ENCODE peak calls at places on chromosomes 2 and 18, in five cellular contexts. N is endodermal cell; W is CD8-positive, alpha-beta memory T cell; J is Peyer's patch; I is fibroblast of lung. V is an unnamed sample. For H3K4me1, the result is how much of the 10 kb centered on the place peaks cover.

GRCh38 chr2:101082993-101083392 is 68.2 kb downstream of the TBC1D8 start:
- DNase-seq in N (no peak), W (no peak), J (no peak), I (no peak), V (no peak)

GRCh38 chr2:147482111-147482510 is 362.7 kb upstream of the ACVR2A start:
- DNase-seq in N (no peak), W (no peak), J (no peak), I (no peak), V (no peak)

GRCh38 chr2:132585982-132586608 is 83.9 kb downstream of the LYPD1 start:
- DNase-seq in N (no peak), W (no peak), J (no peak), I (no peak), V (no peak)

GRCh38 chr2:150528861-150529801 is 41.7 kb upstream of the RND3 start:
- DNase-seq in N (no peak), W (no peak), J (no peak), I (peak), V (no peak)

GRCh38 chr2:28233070-28233718 is 159.5 kb upstream of the FOSL2 start:
- DNase-seq in N (no peak), W (no peak), J (no peak), I (peak), V (no peak)

GRCh38 chr2:231531408-231532188 is 1.4 kb upstream of the NMUR1 start:
- DNase-seq in N (no peak), W (no peak), J (no peak), I (peak), V (no peak)

GRCh38 chr2:1626271-1626681 is 118.0 kb downstream of the PXDN start:
- DNase-seq in N (peak), W (no peak), J (no peak), I (no peak), V (no peak)

GRCh38 chr2:58448065-58448507 is 207.0 kb upstream of the FANCL start:
- DNase-seq in N (peak), W (peak), J (peak), I (peak), V (no peak)

GRCh38 chr2:166494140-166494544 is at the start of gene SCN7A:
- DNase-seq in N (peak), W (no peak), J (peak), I (peak), V (no peak)

GRCh38 chr2:239833728-239834109 is 191.4 kb downstream of the NDUFA10 start:
- DNase-seq in N (peak), W (no peak), J (peak), I (no peak), V (no peak)

GRCh38 chr2:206942799-206943478 is 3.6 kb downstream of the CPO start:
- DNase-seq in N (no peak), W (no peak), J (no peak), I (no peak), V (no peak)

GRCh38 chr2:43455735-43456642 is 139.8 kb downstream of the THADA start:
- DNase-seq in N (no peak), W (no peak), J (no peak), I (peak), V (no peak)

GRCh38 chr2:100291152-100291970 is 30.9 kb downstream of the LONRF2 start:
- DNase-seq in N (peak), W (no peak), J (no peak), I (peak), V (peak)

GRCh38 chr2:46010925-46011490 is 286.2 kb upstream of the EPAS1 start:
- DNase-seq in N (no peak), W (peak), J (no peak), I (peak), V (no peak)

GRCh38 chr2:197107291-197108269 is 181.1 kb upstream of the PGAP1 start:
- DNase-seq in N (no peak), W (no peak), J (no peak), I (peak), V (no peak)

GRCh38 chr18:28125051-28125450 is 51.9 kb downstream of the CDH2 start:
- DNase-seq in N (no peak), W (no peak), J (no peak), I (no peak), V (no peak)

GRCh38 chr2:85258194-85258605 is 69.6 kb downstream of the TGOLN2 start:
- DNase-seq in N (no peak), W (no peak), J (no peak), I (peak), V (no peak)
- H3K4me1 ChIP-seq in N (under half), W (under half), J (under half), I (under half), V (under half)

GRCh38 chr2:20608666-20609348 is 42.1 kb downstream of the HS1BP3 start:
- DNase-seq in N (peak), W (no peak), J (peak), I (peak), V (no peak)

GRCh38 chr2:20604957-20605381 is 45.9 kb downstream of the HS1BP3 start:
- DNase-seq in N (no peak), W (no peak), J (peak), I (peak), V (no peak)

GRCh38 chr2:20609349-20609994 is 41.4 kb downstream of the HS1BP3 start:
- DNase-seq in N (peak), W (no peak), J (peak), I (peak), V (no peak)

GRCh38 chr2:20606198-20606597 is 44.7 kb downstream of the HS1BP3 start:
- DNase-seq in N (no peak), W (no peak), J (no peak), I (no peak), V (no peak)

GRCh38 chr2:20607446-20607845 is 43.5 kb downstream of the HS1BP3 start:
- DNase-seq in N (no peak), W (no peak), J (no peak), I (no peak), V (no peak)
- H3K4me1 ChIP-seq in N (under half), W (under half), J (under half), I (under half), V (under half)

DNA sequence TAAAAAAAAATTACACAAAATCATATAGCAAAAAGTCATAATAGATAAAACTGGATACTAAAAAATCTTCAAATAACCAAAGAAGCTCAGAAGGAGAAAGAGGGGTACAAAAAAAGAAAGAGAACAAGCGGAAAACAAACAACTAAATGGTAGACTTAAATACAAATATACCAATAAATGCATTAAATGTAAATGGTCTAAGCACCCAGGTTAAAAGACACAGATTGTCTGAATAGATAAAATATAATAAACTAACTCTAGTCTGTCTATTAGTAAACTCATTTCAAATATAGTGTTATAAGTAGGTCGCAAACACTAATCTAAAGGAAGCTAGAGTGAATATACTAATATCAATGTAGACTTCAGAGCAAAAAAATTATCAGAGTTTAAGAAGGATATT is 357.4 kb downstream of the METTL4 start:
- DNase-seq in N (no peak), W (no peak), J (no peak), I (no peak), V (no peak)
- H3K4me1 ChIP-seq in N (under half), W (under half), J (under half), I (under half), V (under half)

DNA sequence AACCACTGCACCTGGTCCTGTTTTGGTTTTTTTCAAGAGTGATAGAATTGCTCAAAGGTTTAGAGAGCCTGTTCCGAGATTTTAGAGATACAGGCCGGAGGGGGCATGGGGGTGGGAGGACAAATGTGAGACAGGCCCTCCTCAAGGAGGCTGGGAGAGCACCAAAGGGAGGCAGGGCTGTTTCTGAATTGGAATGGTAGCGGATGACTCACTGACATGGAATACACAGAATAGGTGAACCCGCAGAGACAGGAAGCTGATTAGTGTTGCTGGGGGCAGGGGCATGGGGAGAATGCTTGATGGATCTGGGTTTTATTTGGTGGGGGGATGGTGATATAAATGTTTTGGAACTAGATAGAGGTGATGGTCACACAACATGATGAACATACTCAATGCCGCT is 111.0 kb upstream of the MGAT5 start:
- DNase-seq in N (no peak), W (no peak), J (no peak), I (peak), V (no peak)
- H3K4me1 ChIP-seq in N (under half), W (under half), J (under half), I (under half), V (under half)

GRCh38 chr18:63207154-63207790 is 112.3 kb downstream of the BCL2 start:
- DNase-seq in N (no peak), W (peak), J (peak), I (no peak), V (no peak)
- H3K4me1 ChIP-seq in N (under half), W (half or more), J (under half), I (under half), V (half or more)

GRCh38 chr2:172968061-172968469 is 107.6 kb upstream of the MAP3K20 start:
- DNase-seq in N (no peak), W (no peak), J (no peak), I (peak), V (no peak)
- H3K4me1 ChIP-seq in N (under half), W (under half), J (under half), I (under half), V (under half)

GRCh38 chr18:50313873-50314460 is 26.5 kb upstream of the CXXC1 start:
- DNase-seq in N (no peak), W (no peak), J (no peak), I (no peak), V (no peak)

GRCh38 chr18:50312296-50313030 is 25.0 kb upstream of the CXXC1 start:
- DNase-seq in N (no peak), W (no peak), J (no peak), I (no peak), V (no peak)

GRCh38 chr18:50311573-50312106 is 24.1 kb upstream of the CXXC1 start:
- DNase-seq in N (no peak), W (no peak), J (no peak), I (no peak), V (no peak)

GRCh38 chr18:50313031-50313607 is 25.6 kb upstream of the CXXC1 start:
- DNase-seq in N (no peak), W (no peak), J (no peak), I (no peak), V (no peak)

DNA sequence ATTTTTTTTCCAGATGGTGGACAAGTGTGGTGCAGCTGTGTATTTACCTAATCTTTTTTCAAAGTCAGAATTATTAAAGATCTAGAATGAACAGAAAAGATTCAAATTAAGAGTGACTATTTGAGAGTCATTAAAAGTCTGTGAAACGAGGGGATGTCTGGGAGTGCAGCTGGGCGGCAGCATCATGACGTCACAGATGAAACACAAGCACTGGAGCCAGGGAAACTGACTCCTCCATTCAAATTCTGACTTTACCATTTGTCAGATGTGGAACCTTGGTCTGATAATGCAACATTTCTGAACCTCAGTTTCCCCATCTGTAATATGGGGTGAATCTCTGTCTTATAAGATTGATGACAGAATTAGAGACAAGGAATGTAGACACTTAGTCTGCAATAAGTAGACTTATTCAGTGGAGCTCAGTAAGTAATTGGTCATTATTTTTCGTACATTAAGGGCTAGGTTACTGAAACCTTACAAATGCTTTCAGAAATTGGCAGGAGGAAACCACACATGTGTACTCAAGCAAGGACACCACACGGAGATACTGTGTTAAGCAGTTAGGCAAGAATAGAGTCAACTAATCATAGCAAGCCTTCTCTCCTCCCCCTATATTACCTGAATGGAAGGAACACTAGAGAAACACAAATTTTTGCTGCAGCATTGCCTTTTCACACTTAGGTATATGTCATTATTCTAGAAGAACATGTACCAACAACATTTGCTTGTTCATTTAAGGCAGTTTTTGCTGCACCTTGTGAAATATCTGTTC is 27.8 kb upstream of the CXXC1 start:
- DNase-seq in N (no peak), W (no peak), J (no peak), I (no peak), V (no peak)
- H3K4me1 ChIP-seq in N (under half), W (under half), J (under half), I (under half), V (under half)